ENCODE peak calls at places on chromosomes 1 and 21, in six cellular contexts. J, E, C, M, Z and H are unnamed samples.

GRCh38 chr1:26923711-26924110 is 2.2 kb downstream of the NUDC start:
- DNase-seq in J (no peak), E (no peak), C (peak), M (no peak), Z (no peak), H (peak)

GRCh38 chr1:119982006-119982405 is 85.7 kb upstream of the ADAM30 start:
- DNase-seq in J (no peak), E (no peak), C (peak), M (no peak), Z (no peak), H (peak)

GRCh38 chr1:201468844-201469644 is at the start of gene PHLDA3:
- DNase-seq in J (peak), E (peak), C (peak), M (peak), Z (peak), H (peak)

GRCh38 chr21:42650441-42651421 is 2.7 kb upstream of the PDE9A start:
- DNase-seq in J (no peak), E (no peak), C (no peak), M (no peak), Z (no peak), H (no peak)

GRCh38 chr21:44286086-44286715 is 525 bp downstream of the AIRE start:
- DNase-seq in J (no peak), E (no peak), C (no peak), M (no peak), Z (no peak), H (no peak)

GRCh38 chr1:176384841-176385240 is 78.1 kb upstream of the PAPPA2 start:
- DNase-seq in J (no peak), E (no peak), C (no peak), M (no peak), Z (no peak), H (no peak)

GRCh38 chr1:202661136-202661845 is 49.0 kb downstream of the SYT2 start:
- DNase-seq in J (no peak), E (no peak), C (no peak), M (no peak), Z (no peak), H (no peak)

GRCh38 chr1:26602378-26602959 is 72.9 kb downstream of the RPS6KA1 start:
- DNase-seq in J (no peak), E (peak), C (peak), M (no peak), Z (peak), H (peak)

GRCh38 chr1:223273511-223273910 is 90.5 kb downstream of the SUSD4 start:
- DNase-seq in J (no peak), E (no peak), C (no peak), M (no peak), Z (no peak), H (no peak)

GRCh38 chr21:43986544-43987451 is 25.3 kb upstream of the TRAPPC10 start:
- DNase-seq in J (no peak), E (no peak), C (no peak), M (no peak), Z (no peak), H (no peak)

GRCh38 chr1:219751870-219752269 is 139.0 kb upstream of the ZC3H11B start:
- DNase-seq in J (no peak), E (no peak), C (no peak), M (no peak), Z (no peak), H (no peak)

GRCh38 chr1:64242895-64243756 is 39.7 kb downstream of the UBE2U start:
- DNase-seq in J (no peak), E (no peak), C (peak), M (no peak), Z (no peak), H (peak)

GRCh38 chr1:37387854-37388253 is 86.5 kb upstream of the ZC3H12A start:
- DNase-seq in J (no peak), E (no peak), C (no peak), M (no peak), Z (no peak), H (no peak)

GRCh38 chr1:81650741-81651140 is 150.0 kb upstream of the ADGRL2 start:
- DNase-seq in J (no peak), E (no peak), C (no peak), M (no peak), Z (no peak), H (no peak)

GRCh38 chr1:48810740-48811139 is 34.0 kb upstream of the BEND5 start:
- DNase-seq in J (no peak), E (no peak), C (no peak), M (no peak), Z (no peak), H (no peak)

GRCh38 chr1:89701746-89702241 is 68.9 kb downstream of the LRRC8C start:
- DNase-seq in J (no peak), E (no peak), C (no peak), M (no peak), Z (no peak), H (peak)

GRCh38 chr1:86860424-86860823 is 53.5 kb downstream of the SELENOF start:
- DNase-seq in J (no peak), E (no peak), C (no peak), M (no peak), Z (no peak), H (no peak)

GRCh38 chr1:161119379-161120061 is 1.6 kb downstream of the NIT1 start:
- DNase-seq in J (peak), E (no peak), C (peak), M (no peak), Z (peak), H (peak)

GRCh38 chr1:172040466-172040865 is 199.2 kb downstream of the DNM3 start:
- DNase-seq in J (no peak), E (no peak), C (peak), M (no peak), Z (peak), H (peak)

GRCh38 chr1:71030021-71030420 is 17.6 kb downstream of the PTGER3 start:
- DNase-seq in J (no peak), E (no peak), C (no peak), M (no peak), Z (peak), H (no peak)

GRCh38 chr1:211370669-211371068 is 44.0 kb downstream of the TRAF5 start:
- DNase-seq in J (no peak), E (no peak), C (no peak), M (no peak), Z (no peak), H (no peak)

GRCh38 chr1:22452401-22452963 is 831 bp downstream of the ZBTB40 start:
- DNase-seq in J (no peak), E (no peak), C (no peak), M (no peak), Z (peak), H (peak)

GRCh38 chr21:31750843-31751242 is 18.9 kb upstream of the SCAF4 start:
- DNase-seq in J (no peak), E (no peak), C (no peak), M (no peak), Z (no peak), H (peak)

GRCh38 chr1:207401578-207401977 is 52.5 kb upstream of the CR2 start:
- DNase-seq in J (no peak), E (no peak), C (no peak), M (no peak), Z (no peak), H (no peak)

GRCh38 chr1:91754348-91754747 is 131.6 kb downstream of the TGFBR3 start:
- DNase-seq in J (no peak), E (no peak), C (no peak), M (no peak), Z (no peak), H (peak)

GRCh38 chr1:51264470-51264869 is 28.4 kb downstream of the RNF11 start:
- DNase-seq in J (no peak), E (no peak), C (peak), M (no peak), Z (peak), H (peak)

GRCh38 chr1:111654839-111655238 is 35.2 kb downstream of the RAP1A start:
- DNase-seq in J (no peak), E (no peak), C (no peak), M (no peak), Z (no peak), H (no peak)

GRCh38 chr1:151934048-151934493 is 24.8 kb upstream of the THEM4 start:
- DNase-seq in J (peak), E (peak), C (peak), M (no peak), Z (peak), H (peak)

DNA sequence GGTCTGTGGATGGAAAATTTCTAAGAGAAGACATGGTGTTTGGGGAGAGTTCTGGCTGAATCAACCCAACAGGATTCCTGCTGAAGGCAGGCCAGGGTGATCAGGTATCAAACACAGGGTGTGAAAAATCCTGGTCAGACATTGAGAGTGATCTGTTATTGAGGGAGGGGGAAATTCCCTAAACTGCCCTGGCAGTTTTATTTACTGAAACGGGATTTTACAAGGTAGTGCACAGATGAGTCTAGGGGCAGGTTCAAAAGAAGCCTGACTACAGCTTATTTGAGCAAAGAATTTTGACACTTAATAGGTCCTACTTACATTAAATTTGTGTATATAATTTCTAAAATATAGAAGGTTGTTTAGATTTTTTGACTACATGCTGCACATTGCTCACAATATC is 569.4 kb upstream of the RGS18 start:
- DNase-seq in J (no peak), E (no peak), C (no peak), M (no peak), Z (no peak), H (no peak)
- H4K91ac ChIP-seq in J (no peak), E (no peak), C (no peak), M (no peak), Z (no peak), H (no peak)

DNA sequence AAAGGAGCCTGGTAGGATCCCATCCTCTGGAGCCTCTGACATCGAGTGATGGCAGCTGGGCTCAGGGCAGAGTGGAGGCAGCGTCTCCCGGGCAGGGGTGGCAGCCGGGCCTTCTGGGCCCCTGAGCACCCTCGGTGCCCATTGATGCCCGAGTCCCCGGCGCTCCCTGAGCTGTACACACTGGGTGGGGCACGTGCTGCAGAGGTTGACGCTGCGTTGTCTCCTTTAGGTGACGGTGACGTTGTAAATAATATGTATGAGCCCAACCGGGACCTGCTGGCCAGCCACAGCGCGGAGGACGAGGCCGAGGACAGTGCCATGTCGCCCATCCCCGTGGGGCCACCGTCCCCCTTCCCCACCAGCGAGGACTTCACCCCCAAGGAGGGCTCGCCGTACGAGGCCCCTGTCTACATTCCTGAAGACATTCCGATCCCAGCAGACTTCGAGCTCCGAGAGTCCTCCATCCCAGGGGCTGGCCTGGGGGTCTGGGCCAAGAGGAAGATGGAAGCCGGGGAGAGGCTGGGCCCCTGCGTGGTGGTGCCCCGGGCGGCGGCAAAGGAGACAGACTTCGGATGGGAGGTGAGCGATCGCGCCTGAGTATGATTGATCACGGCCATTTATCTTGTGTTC is 117.0 kb downstream of the PRDM16 start:
- DNase-seq in J (no peak), E (no peak), C (no peak), M (no peak), Z (no peak), H (no peak)
- H4K91ac ChIP-seq in J (no peak), E (peak), C (no peak), M (no peak), Z (no peak), H (no peak)

DNA sequence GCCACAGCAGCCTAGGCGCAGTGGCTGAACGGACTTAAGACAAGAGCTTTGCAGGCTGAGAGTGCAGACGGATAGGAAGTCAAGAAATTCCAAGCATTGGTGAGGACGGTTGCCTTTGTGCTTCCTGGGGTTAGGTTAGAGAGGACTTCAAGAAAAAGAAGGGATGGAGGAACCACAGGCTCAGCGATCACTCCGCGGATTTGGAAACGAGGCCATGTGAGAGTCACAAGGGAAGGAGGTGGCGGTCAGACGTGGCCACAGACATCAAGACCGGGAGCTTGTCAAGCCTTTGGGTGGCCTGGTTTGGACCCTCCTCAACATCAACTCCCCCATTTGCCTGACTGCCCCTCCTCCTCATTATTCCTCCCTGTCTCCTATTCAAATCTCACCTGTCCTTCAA is 62.3 kb downstream of the NID1 start:
- DNase-seq in J (no peak), E (no peak), C (no peak), M (no peak), Z (no peak), H (no peak)
- H4K91ac ChIP-seq in J (no peak), E (no peak), C (no peak), M (no peak), Z (no peak), H (no peak)

DNA sequence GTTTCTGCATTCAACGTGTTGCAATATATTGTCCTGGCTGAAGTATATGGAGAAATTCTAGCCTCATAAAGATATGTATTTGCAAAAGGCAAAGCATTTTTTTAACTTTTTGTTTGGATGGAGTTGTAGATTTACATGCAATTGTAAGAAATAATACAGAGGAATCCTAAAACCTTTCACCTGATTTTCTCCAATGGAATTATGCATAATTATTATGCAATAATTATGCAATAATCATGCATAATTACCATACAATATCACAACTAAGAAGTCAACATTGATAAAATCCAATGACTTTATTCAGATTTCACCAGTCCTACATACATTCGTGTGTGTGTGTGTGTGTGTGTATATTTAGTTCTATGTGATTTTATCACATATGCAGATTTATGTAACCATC is 7.5 kb upstream of the MAP3K21 start:
- DNase-seq in J (no peak), E (no peak), C (no peak), M (no peak), Z (no peak), H (no peak)
- H4K91ac ChIP-seq in J (no peak), E (no peak), C (no peak), M (no peak), Z (no peak), H (no peak)

GRCh38 chr1:233680000-233680399 is 66.1 kb downstream of the KCNK1 start:
- DNase-seq in J (no peak), E (no peak), C (no peak), M (no peak), Z (no peak), H (no peak)

GRCh38 chr1:233679030-233679429 is 65.1 kb downstream of the KCNK1 start:
- DNase-seq in J (no peak), E (no peak), C (no peak), M (no peak), Z (no peak), H (no peak)

GRCh38 chr1:233679598-233679997 is 65.7 kb downstream of the KCNK1 start:
- DNase-seq in J (no peak), E (no peak), C (no peak), M (no peak), Z (no peak), H (no peak)

GRCh38 chr1:233677690-233678354 is 63.9 kb downstream of the KCNK1 start:
- DNase-seq in J (no peak), E (no peak), C (no peak), M (no peak), Z (no peak), H (no peak)

DNA sequence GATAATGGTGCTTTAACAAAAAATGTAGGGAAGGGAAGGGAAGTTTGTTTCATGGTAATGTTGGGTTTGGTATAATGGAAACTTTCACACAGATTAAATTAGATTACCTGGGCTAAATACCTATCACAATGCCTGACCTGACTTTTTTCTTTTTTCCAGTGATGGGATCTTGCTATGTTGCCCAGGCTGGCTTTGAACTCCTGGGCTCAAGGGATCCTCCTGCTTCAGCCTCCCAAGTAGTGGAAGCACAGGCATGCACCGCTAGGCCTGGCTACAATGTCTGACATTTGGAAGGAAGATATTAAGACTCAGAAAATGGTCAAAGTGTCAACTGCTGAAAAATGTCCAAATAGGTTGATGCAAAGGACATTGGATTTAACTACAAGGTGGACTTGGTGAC is 67.4 kb downstream of the KCNK1 start:
- DNase-seq in J (no peak), E (no peak), C (no peak), M (no peak), Z (no peak), H (no peak)
- H4K91ac ChIP-seq in J (no peak), E (no peak), C (no peak), M (no peak), Z (no peak), H (no peak)

GRCh38 chr1:18989956-18990355 is 33.5 kb upstream of the IFFO2 start:
- DNase-seq in J (no peak), E (no peak), C (no peak), M (no peak), Z (no peak), H (no peak)
- H4K91ac ChIP-seq in J (no peak), E (no peak), C (no peak), M (no peak), Z (no peak), H (no peak)

DNA sequence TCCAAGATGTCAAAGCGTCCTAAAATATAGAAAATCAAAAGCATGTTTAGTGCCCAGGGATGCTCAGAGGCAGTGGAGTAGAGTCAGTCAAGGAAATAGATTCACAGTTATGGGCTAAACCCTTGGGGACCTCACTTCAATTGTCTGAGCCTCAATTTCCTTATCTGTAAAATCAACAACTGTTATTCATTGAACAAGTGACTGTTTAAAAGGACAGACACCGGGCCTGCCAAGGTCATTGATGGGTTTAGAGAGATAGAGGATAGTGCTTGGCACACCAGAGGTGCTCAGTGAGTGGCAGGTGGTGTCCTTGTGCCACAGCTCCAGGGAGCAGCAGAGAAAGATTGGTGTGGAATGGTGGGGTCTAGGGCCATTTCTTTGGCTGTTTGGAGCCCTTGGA is 12.8 kb downstream of the PLA2G5 start:
- DNase-seq in J (no peak), E (no peak), C (no peak), M (no peak), Z (no peak), H (no peak)
- H4K91ac ChIP-seq in J (no peak), E (no peak), C (no peak), M (no peak), Z (no peak), H (no peak)

DNA sequence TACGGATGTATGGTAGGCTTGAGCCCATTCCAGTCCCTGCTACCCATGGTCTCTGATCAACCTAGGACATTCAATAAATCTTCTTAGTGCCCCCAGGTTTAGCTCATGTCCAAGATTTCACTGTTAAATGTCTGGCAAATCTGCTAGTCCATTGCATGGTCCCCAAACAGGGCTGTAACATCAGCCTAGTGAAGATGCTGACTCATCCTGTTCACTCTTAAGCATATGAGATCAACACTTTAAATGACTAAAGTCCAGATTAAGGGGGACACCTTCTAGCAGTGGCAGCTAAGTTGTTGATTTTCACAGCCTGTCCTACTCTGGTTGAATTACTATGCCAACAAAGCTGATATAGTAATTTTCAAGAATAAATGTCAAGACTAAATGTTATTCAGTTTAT is 46.5 kb upstream of the NUF2 start:
- DNase-seq in J (no peak), E (no peak), C (peak), M (no peak), Z (no peak), H (peak)
- H4K91ac ChIP-seq in J (no peak), E (no peak), C (peak), M (no peak), Z (no peak), H (no peak)

GRCh38 chr21:17688912-17689874 is 76.5 kb upstream of the BTG3 start:
- DNase-seq in J (peak), E (no peak), C (peak), M (peak), Z (peak), H (peak)

GRCh38 chr21:17693801-17694200 is 81.1 kb upstream of the BTG3 start:
- DNase-seq in J (no peak), E (no peak), C (no peak), M (no peak), Z (peak), H (no peak)

GRCh38 chr21:17690078-17690494 is 77.4 kb upstream of the BTG3 start:
- DNase-seq in J (no peak), E (no peak), C (no peak), M (no peak), Z (peak), H (no peak)
- H4K91ac ChIP-seq in J (no peak), E (no peak), C (no peak), M (no peak), Z (peak), H (no peak)

DNA sequence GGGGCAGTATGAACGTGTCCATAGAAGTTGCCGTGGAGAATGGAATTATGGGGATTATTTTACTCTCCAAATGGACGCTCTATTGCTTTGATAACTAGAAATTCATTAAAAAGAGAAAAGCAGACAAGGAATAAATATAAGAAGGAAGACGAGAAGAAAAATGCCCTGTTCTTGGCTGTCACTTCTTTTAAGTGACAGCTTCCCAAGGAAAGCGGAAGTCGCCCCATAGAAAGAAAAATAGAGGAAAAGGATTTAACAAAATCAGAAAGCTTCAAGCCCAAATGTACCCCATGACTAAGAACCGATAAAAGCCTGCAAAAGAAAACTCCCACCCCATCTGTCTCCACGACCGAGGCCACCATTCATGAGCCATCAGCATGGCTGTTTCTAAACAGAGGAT is 85.7 kb downstream of the TAS1R2 start:
- DNase-seq in J (no peak), E (no peak), C (no peak), M (no peak), Z (no peak), H (no peak)
- H4K91ac ChIP-seq in J (no peak), E (no peak), C (no peak), M (no peak), Z (no peak), H (no peak)